ENCODE peak calls at places on chromosomes 1 and 21, in five cellular contexts. S is K562, P is HCT116, G is GM12878, V is SK-N-SH. K is an unnamed sample.

GRCh38 chr1:212606734-212607205 is 1.8 kb upstream of the ATF3 start:
- DNase-seq in G (no peak), S (peak), V (peak), P (no peak), K (peak)

GRCh38 chr1:31564606-31564989 is 11.7 kb upstream of the TINAGL1 start:
- DNase-seq in G (no peak), V (no peak), P (no peak), S (peak), K (no peak)

GRCh38 chr1:236103646-236104218 is 38.6 kb upstream of the GPR137B start:
- DNase-seq in G (no peak), V (peak), S (peak), P (no peak), K (peak)

GRCh38 chr1:45326627-45327591 is at the start of gene HPDL:
- DNase-seq in V (peak), G (no peak), P (no peak), S (peak), K (no peak)

GRCh38 chr1:88549536-88549935 is 134.5 kb upstream of the PKN2 start:
- DNase-seq in S (no peak), V (no peak), P (peak), G (no peak), K (peak)

GRCh38 chr1:89706700-89707012 is 73.7 kb downstream of the LRRC8C start:
- DNase-seq in G (no peak), V (no peak), P (no peak), S (no peak), K (no peak)

GRCh38 chr1:9822897-9823692 is 670 bp downstream of the CLSTN1 start:
- DNase-seq in S (peak), V (no peak), P (no peak), G (no peak), K (no peak)

GRCh38 chr1:181746224-181746623 is 262.9 kb downstream of the CACNA1E start:
- DNase-seq in V (no peak), G (no peak), S (no peak), P (no peak), K (no peak)

GRCh38 chr1:19785660-19786059 is 14.1 kb downstream of the TMCO4 start:
- DNase-seq in P (no peak), V (no peak), S (no peak), G (no peak), K (no peak)

GRCh38 chr1:43059640-43060574 is 101.2 kb upstream of the SLC2A1 start:
- DNase-seq in P (no peak), S (no peak), G (no peak), V (no peak), K (no peak)

GRCh38 chr1:163295949-163296348 is 25.8 kb upstream of the NUF2 start:
- DNase-seq in G (no peak), V (no peak), P (no peak), S (no peak), K (no peak)

GRCh38 chr1:29218223-29218622 is 12.5 kb downstream of the MECR start:
- DNase-seq in P (no peak), G (no peak), S (no peak), V (no peak), K (no peak)

GRCh38 chr1:27589841-27590426 is 14.0 kb downstream of the AHDC1 start:
- DNase-seq in S (no peak), V (peak), P (no peak), G (no peak), K (no peak)

GRCh38 chr1:74247881-74248528 is 12.8 kb downstream of the TNNI3K start:
- DNase-seq in P (no peak), S (no peak), V (no peak), G (no peak), K (no peak)

GRCh38 chr1:37403166-37403565 is 71.2 kb upstream of the ZC3H12A start:
- DNase-seq in P (no peak), G (no peak), V (no peak), S (no peak), K (no peak)

GRCh38 chr1:223133824-223134435 is 9.1 kb downstream of the TLR5 start:
- DNase-seq in V (peak), S (peak), G (peak), P (peak), K (peak)

GRCh38 chr1:181906631-181907030 is 154.9 kb downstream of the ZNF648 start:
- DNase-seq in S (no peak), P (no peak), V (no peak), G (no peak), K (no peak)

GRCh38 chr1:168170552-168171508 is 7.9 kb upstream of the TIPRL start:
- DNase-seq in V (peak), G (no peak), S (peak), P (no peak), K (no peak)

GRCh38 chr1:201214461-201214860 is 23.8 kb downstream of the IGFN1 start:
- DNase-seq in P (no peak), S (peak), G (no peak), V (no peak), K (no peak)

GRCh38 chr1:42250164-42250563 is 84.9 kb downstream of the FOXJ3 start:
- DNase-seq in S (no peak), V (no peak), P (no peak), G (no peak), K (no peak)

GRCh38 chr1:232613752-232614381 is 16.1 kb downstream of the SIPA1L2 start:
- DNase-seq in S (no peak), V (no peak), G (no peak), P (peak), K (no peak)

GRCh38 chr1:230766318-230766717 is 19.1 kb downstream of the CAPN9 start:
- DNase-seq in S (no peak), V (no peak), P (no peak), G (no peak), K (no peak)

GRCh38 chr21:27143476-27143875 is 176.6 kb upstream of the ADAMTS5 start:
- DNase-seq in P (no peak), G (no peak), V (no peak), S (no peak), K (no peak)

GRCh38 chr1:34460193-34460592 is 283.5 kb downstream of the C1orf94 start:
- DNase-seq in V (peak), P (peak), G (peak), S (peak), K (no peak)

GRCh38 chr1:231359113-231359512 is 21.0 kb downstream of the SPRTN start:
- DNase-seq in G (no peak), P (no peak), S (no peak), V (no peak), K (no peak)

GRCh38 chr1:16300436-16300835 is 51.8 kb downstream of the FBXO42 start:
- DNase-seq in P (no peak), V (no peak), S (no peak), G (no peak), K (no peak)

GRCh38 chr1:47767741-47768100 is 229.5 kb downstream of the TRABD2B start:
- DNase-seq in V (no peak), P (no peak), G (no peak), S (no peak), K (no peak)

GRCh38 chr1:202143768-202144509 is 598 bp downstream of the ARL8A start:
- DNase-seq in S (peak), P (no peak), V (peak), G (no peak), K (no peak)

GRCh38 chr1:53371121-53371666 is 43.3 kb upstream of the LRP8 start:
- DNase-seq in S (no peak), V (peak), P (no peak), G (no peak), K (no peak)

GRCh38 chr1:15543589-15544568 is 17.2 kb downstream of the DNAJC16 start:
- DNase-seq in G (no peak), P (no peak), V (no peak), S (peak), K (no peak)

GRCh38 chr1:228323401-228323800 is 83.2 kb downstream of the TRIM11 start:
- DNase-seq in V (no peak), P (no peak), S (no peak), G (no peak), K (no peak)

GRCh38 chr1:169584483-169585144 is 1.7 kb downstream of the F5 start:
- DNase-seq in P (no peak), G (no peak), V (no peak), S (no peak), K (no peak)

GRCh38 chr1:80053613-80054012 is 1047.1 kb upstream of the ADGRL4 start:
- DNase-seq in G (no peak), S (no peak), V (no peak), P (no peak), K (no peak)

GRCh38 chr1:228430243-228430642 is 13.6 kb upstream of the TRIM17 start:
- DNase-seq in G (no peak), P (no peak), S (no peak), V (no peak), K (no peak)

GRCh38 chr1:222390181-222390580 is 157.7 kb downstream of the HHIPL2 start:
- DNase-seq in S (no peak), V (no peak), G (no peak), P (no peak), K (no peak)

GRCh38 chr1:227894306-227894721 is 53.4 kb downstream of the WNT9A start:
- DNase-seq in G (no peak), V (no peak), P (no peak), S (no peak), K (no peak)

GRCh38 chr1:202991112-202991511 is 16.1 kb upstream of the TMEM183A start:
- DNase-seq in V (no peak), P (no peak), G (no peak), S (no peak), K (no peak)

GRCh38 chr21:45892156-45892919 is 89.2 kb upstream of the COL6A1 start:
- DNase-seq in G (no peak), S (no peak), V (no peak), P (no peak), K (no peak)

DNA sequence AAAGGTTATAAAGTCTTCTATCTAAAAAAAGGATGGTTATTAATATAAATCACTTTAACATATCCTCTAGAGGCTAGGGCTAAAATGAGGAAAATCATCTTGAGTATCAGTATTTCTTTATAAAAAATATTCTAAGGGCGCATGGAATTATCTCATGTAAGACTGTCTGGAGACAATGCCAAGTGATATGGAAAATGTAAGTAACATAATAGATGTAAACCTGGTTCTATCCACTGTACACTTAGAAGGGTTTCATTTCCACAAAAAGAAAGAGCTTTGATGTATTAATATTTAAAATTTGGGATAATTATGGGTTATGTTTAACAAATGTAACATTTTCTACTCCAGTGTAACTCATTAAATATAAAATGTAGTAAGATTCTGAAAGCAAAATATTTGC is 95.9 kb upstream of the DPH5 start:
- DNase-seq in S (no peak), V (no peak), P (no peak), G (no peak), K (no peak)
- TF ChIP-seq JUND in S (no peak), V (no peak), P (no peak), G (no peak), K (no peak)

DNA sequence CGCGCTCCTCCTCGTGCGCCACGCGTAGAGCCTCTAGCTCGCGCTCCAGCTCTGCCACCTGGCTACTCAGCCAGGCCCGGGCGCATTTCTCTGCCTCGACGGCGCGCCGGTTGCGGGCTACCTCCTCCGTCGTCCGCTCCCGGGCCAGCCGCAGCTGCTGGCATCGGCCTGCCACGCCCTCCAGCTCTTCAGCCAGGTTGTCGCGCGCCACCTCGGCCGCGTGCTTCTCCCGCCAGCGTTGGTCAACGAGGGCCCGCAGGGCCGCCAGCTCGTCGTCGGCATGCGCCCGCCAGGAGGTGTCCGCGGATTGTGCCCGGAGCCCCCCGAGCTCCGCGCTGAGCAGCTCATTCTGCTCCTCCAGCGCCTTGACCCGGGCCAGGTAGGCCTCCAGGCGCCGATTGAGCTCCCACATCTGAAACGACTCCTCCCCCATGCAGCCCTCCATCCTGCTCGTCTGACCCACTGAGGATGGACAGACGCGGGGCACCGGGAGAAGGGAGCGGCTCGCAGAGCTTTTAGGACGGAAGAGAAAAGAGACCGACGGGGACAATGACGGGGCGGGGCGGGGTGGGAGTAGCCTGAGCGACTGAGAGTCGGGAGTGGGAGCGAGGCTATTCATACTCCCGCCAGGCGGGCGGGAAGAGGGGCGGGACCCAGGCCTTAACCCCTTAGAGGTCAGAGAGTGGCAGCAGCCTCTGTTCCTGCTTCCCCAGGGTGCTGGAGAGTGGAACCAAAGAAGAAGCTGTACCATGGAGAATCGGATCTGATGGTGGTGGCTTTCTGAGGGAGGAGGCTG is at the start of gene NES:
- DNase-seq in G (no peak), V (peak), P (no peak), S (peak), K (peak)
- TF ChIP-seq JUND in G (no peak), V (no peak), P (no peak), S (no peak), K (no peak)

GRCh38 chr1:189500777-189501176 is 976.9 kb downstream of the BRINP3 start:
- DNase-seq in V (no peak), G (no peak), S (no peak), P (no peak), K (no peak)
- TF ChIP-seq JUND in V (no peak), G (no peak), S (no peak), P (no peak), K (no peak)

DNA sequence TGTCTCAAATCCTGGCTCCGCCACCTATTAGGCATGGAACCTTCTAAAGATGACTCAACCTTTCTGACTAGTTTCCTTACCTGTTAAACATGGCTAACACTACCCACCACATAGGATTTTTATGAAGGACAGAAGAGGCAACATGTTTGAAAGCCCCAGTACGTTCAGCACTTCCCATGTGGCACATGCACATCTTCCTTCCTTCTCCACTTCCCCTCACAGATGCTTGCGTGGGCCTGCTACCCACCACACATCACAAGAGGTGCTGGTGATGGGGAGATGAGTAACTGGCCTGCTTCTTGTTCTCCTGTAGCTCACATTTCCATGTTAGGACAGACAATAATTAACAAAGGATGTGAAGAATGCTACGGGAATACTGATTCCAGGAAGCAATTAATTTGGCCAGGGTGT is 7.1 kb downstream of the ZBTB21 start:
- DNase-seq in S (no peak), P (no peak), V (no peak), G (no peak), K (no peak)
- TF ChIP-seq JUND in S (no peak), P (no peak), V (no peak), G (no peak), K (no peak)

GRCh38 chr1:161021168-161021958 is 411 bp upstream of the F11R start:
- DNase-seq in G (peak), S (peak), P (peak), V (peak), K (peak)

GRCh38 chr1:161019767-161020572 is 982 bp downstream of the F11R start:
- DNase-seq in G (no peak), S (no peak), V (no peak), P (no peak), K (peak)

GRCh38 chr1:161017756-161018630 is 3.0 kb downstream of the F11R start:
- DNase-seq in P (no peak), V (no peak), S (no peak), G (no peak), K (no peak)

GRCh38 chr1:161020573-161021167 is at the start of gene F11R:
- DNase-seq in S (peak), V (peak), P (no peak), G (no peak), K (peak)

DNA sequence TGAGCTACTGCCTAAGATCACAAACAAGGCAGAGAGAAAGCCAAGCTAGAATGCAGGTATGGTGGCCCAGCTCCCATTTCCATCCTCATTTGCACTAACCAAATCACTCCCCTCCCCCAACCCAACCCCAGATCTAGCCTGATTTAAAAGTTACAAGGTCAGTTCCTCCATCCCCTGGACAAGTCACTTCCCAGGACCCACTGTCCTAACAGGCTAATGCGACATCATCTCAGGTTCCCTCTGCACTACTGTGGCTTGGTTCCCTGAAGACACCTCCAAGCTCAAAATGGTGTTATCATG is 2.4 kb downstream of the F11R start:
- DNase-seq in P (no peak), V (no peak), G (no peak), S (no peak), K (no peak)
- TF ChIP-seq JUND in P (no peak), V (no peak), G (no peak), S (no peak), K (no peak)

GRCh38 chr1:61183471-61184034 is 101.2 kb downstream of the NFIA start:
- DNase-seq in G (no peak), P (no peak), V (no peak), S (peak), K (peak)
- TF ChIP-seq JUND in G (no peak), P (no peak), V (no peak), S (no peak), K (no peak)

DNA sequence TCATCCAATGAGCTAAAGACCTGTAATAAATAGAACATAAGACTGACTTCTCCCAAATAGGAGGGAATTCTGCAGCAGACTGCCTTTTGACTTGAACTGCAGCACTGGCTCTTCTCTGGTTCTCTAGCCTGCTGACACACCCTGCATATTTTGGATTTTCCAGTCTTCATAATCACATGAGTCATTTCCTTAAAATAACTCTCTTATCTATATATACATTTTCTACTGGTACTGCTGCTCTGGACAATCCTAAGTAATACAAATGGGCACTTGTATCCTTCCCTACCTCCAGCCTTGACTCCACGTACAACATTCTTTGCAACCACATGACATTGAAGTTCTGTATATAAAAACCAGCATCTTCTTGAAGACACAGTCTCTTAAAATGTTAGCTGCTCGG is 429.4 kb upstream of the TMPRSS15 start:
- DNase-seq in G (no peak), S (no peak), P (no peak), V (no peak), K (no peak)
- TF ChIP-seq JUND in G (no peak), S (no peak), P (no peak), V (no peak), K (no peak)

GRCh38 chr21:41120997-41121396 is 47.0 kb upstream of the BACE2 start:
- DNase-seq in P (no peak), G (no peak), S (no peak), V (no peak), K (no peak)

GRCh38 chr21:41121785-41122415 is 46.1 kb upstream of the BACE2 start:
- DNase-seq in V (peak), P (peak), G (peak), S (peak), K (peak)

GRCh38 chr21:41124626-41125240 is 43.2 kb upstream of the BACE2 start:
- DNase-seq in G (no peak), S (no peak), V (no peak), P (no peak), K (no peak)

DNA sequence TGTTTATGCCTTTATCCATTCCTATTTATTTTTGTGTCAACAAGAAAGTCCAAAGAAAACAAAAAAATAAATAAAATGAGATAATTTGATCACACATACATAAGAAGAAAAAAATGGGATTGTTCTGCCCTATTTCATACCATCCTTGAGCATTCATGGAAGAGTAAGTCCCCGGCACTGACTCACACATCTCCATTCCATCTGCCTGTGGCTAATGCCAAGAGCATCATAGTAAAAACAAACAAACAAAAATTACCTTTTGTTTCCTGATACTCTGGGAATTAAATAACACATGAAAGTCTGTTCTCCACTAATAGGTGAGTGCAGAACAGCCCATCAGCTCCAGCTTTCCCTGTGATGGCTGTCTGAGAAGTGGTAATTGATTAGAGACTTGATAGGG is 48.1 kb upstream of the BACE2 start:
- DNase-seq in V (no peak), S (no peak), P (no peak), G (no peak), K (no peak)
- TF ChIP-seq JUND in V (no peak), S (no peak), P (no peak), G (no peak), K (no peak)

GRCh38 chr1:119718409-119718808 is 6.7 kb downstream of the PHGDH start:
- DNase-seq in P (no peak), V (no peak), G (no peak), S (no peak), K (no peak)
- TF ChIP-seq JUND in P (no peak), V (no peak), G (no peak), S (no peak), K (no peak)

GRCh38 chr1:234229676-234230075 is 143.6 kb upstream of the COA6 start:
- DNase-seq in G (no peak), S (no peak), P (no peak), V (no peak), K (no peak)
- TF ChIP-seq JUND in G (no peak), S (no peak), P (no peak), V (no peak), K (no peak)

K was measured in T47D.